ENCODE peak calls at places on chromosome 16, in six cellular contexts. One of them, this sample, is unnamed.

GRCh38 chr16:46746821-46747776 is 1.0 kb downstream of the MYLK3 start:
- DNase-seq in nephron progenitor cell: no peak
- DNase-seq in HCT116: no peak
- DNase-seq in CD4-positive, alpha-beta T cell: no peak
- DNase-seq in WTC11: no peak
- DNase-seq in H9: peak
- DNase-seq in this sample: no peak

GRCh38 chr16:19781196-19781595 is 63.1 kb downstream of the IQCK start:
- DNase-seq in nephron progenitor cell: no peak
- DNase-seq in HCT116: no peak
- DNase-seq in CD4-positive, alpha-beta T cell: no peak
- DNase-seq in WTC11: no peak
- DNase-seq in H9: no peak
- DNase-seq in this sample: no peak

GRCh38 chr16:73068546-73069401 is 20.8 kb upstream of the ZFHX3 start:
- DNase-seq in nephron progenitor cell: no peak
- DNase-seq in HCT116: no peak
- DNase-seq in CD4-positive, alpha-beta T cell: no peak
- DNase-seq in WTC11: no peak
- DNase-seq in H9: no peak
- DNase-seq in this sample: no peak

GRCh38 chr16:1338119-1338730 is 4.8 kb downstream of the BAIAP3 start:
- DNase-seq in nephron progenitor cell: peak
- DNase-seq in HCT116: no peak
- DNase-seq in CD4-positive, alpha-beta T cell: peak
- DNase-seq in WTC11: peak
- DNase-seq in H9: peak
- DNase-seq in this sample: no peak

GRCh38 chr16:25340973-25341372 is 83.3 kb upstream of the ZKSCAN2 start:
- DNase-seq in nephron progenitor cell: no peak
- DNase-seq in HCT116: no peak
- DNase-seq in CD4-positive, alpha-beta T cell: no peak
- DNase-seq in WTC11: no peak
- DNase-seq in H9: no peak
- DNase-seq in this sample: no peak

GRCh38 chr16:51880776-51881175 is 666.2 kb downstream of the TOX3 start:
- DNase-seq in nephron progenitor cell: no peak
- DNase-seq in HCT116: no peak
- DNase-seq in CD4-positive, alpha-beta T cell: no peak
- DNase-seq in WTC11: no peak
- DNase-seq in H9: no peak
- DNase-seq in this sample: no peak

GRCh38 chr16:57977418-57978069 is 6.6 kb upstream of the CNGB1 start:
- DNase-seq in nephron progenitor cell: no peak
- DNase-seq in HCT116: no peak
- DNase-seq in CD4-positive, alpha-beta T cell: no peak
- DNase-seq in WTC11: peak
- DNase-seq in H9: no peak
- DNase-seq in this sample: no peak

GRCh38 chr16:19168173-19169080 is at the start of gene SYT17:
- DNase-seq in nephron progenitor cell: peak
- DNase-seq in HCT116: no peak
- DNase-seq in CD4-positive, alpha-beta T cell: no peak
- DNase-seq in WTC11: peak
- DNase-seq in H9: no peak
- DNase-seq in this sample: no peak

GRCh38 chr16:11094838-11095565 is 150.6 kb downstream of the CLEC16A start:
- DNase-seq in nephron progenitor cell: no peak
- DNase-seq in HCT116: no peak
- DNase-seq in CD4-positive, alpha-beta T cell: no peak
- DNase-seq in WTC11: no peak
- DNase-seq in H9: no peak
- DNase-seq in this sample: no peak

GRCh38 chr16:67349172-67349571 is 22.6 kb downstream of the LRRC36 start:
- DNase-seq in nephron progenitor cell: no peak
- DNase-seq in HCT116: peak
- DNase-seq in CD4-positive, alpha-beta T cell: no peak
- DNase-seq in WTC11: no peak
- DNase-seq in H9: no peak
- DNase-seq in this sample: no peak
- TF ChIP-seq CTCF in nephron progenitor cell: peak
- TF ChIP-seq CTCF in HCT116: peak
- TF ChIP-seq CTCF in CD4-positive, alpha-beta T cell: peak
- TF ChIP-seq CTCF in WTC11: no peak
- TF ChIP-seq CTCF in H9: peak
- TF ChIP-seq CTCF in this sample: no peak

GRCh38 chr16:70695351-70696070 is 9.7 kb upstream of the MTSS2 start:
- DNase-seq in nephron progenitor cell: no peak
- DNase-seq in HCT116: no peak
- DNase-seq in CD4-positive, alpha-beta T cell: no peak
- DNase-seq in WTC11: no peak
- DNase-seq in H9: no peak
- DNase-seq in this sample: no peak
- TF ChIP-seq CTCF in nephron progenitor cell: no peak
- TF ChIP-seq CTCF in HCT116: no peak
- TF ChIP-seq CTCF in CD4-positive, alpha-beta T cell: no peak
- TF ChIP-seq CTCF in WTC11: no peak
- TF ChIP-seq CTCF in H9: no peak
- TF ChIP-seq CTCF in this sample: no peak

DNA sequence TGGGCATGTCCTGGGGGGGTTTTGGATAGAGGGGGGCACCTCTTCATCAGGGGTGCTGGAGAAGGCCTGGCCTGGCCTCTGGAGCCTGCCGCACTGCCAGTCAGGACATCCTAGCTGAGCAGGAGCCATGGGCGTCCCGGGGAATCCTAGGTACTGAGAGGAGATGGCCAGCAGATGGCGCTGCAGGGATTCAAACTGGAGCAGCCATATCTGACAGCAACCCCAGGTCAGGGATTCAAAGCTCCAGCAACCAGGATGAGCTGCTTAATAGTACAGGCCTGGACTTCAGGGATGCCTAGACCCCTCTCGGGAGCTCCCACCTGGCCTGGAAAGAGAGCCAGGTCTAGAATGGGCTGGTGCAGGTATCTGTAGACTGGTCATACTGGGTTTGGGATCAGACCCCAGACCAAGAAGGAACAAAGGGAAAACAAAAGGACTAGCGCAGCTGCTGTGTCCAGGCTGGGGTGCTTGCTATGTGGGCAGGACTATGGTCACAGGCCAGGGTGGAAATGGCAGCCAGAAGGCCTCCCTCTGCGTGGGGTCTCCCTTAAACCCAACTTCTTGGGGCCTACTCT is 306.9 kb upstream of the RBFOX1 start:
- DNase-seq in nephron progenitor cell: peak
- DNase-seq in HCT116: no peak
- DNase-seq in CD4-positive, alpha-beta T cell: no peak
- DNase-seq in WTC11: peak
- DNase-seq in H9: peak
- DNase-seq in this sample: peak
- TF ChIP-seq CTCF in nephron progenitor cell: peak
- TF ChIP-seq CTCF in HCT116: peak
- TF ChIP-seq CTCF in CD4-positive, alpha-beta T cell: no peak
- TF ChIP-seq CTCF in WTC11: peak
- TF ChIP-seq CTCF in H9: peak
- TF ChIP-seq CTCF in this sample: no peak

DNA sequence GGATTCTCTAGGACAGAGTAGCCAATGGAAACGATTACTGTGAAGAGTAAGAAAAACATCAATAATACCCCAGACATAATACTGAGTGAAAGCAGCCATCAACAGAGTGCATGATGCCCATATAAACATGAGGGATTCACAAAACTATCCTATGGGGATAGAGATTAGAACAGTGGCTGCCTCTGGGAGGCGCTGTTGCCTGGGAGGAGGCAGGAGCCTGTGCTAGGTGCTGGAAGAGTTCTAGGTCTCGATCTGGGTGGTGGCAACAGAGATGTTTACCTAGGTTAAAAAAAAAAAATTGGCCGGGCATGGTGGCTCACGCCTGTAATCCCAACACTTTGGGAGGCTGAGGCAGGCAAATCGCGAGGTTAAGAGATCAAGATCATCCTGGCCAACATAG is 7.9 kb downstream of the FA2H start:
- DNase-seq in nephron progenitor cell: no peak
- DNase-seq in HCT116: no peak
- DNase-seq in CD4-positive, alpha-beta T cell: no peak
- DNase-seq in WTC11: peak
- DNase-seq in H9: peak
- DNase-seq in this sample: no peak
- TF ChIP-seq CTCF in nephron progenitor cell: no peak
- TF ChIP-seq CTCF in HCT116: peak
- TF ChIP-seq CTCF in CD4-positive, alpha-beta T cell: no peak
- TF ChIP-seq CTCF in WTC11: peak
- TF ChIP-seq CTCF in H9: peak
- TF ChIP-seq CTCF in this sample: no peak

DNA sequence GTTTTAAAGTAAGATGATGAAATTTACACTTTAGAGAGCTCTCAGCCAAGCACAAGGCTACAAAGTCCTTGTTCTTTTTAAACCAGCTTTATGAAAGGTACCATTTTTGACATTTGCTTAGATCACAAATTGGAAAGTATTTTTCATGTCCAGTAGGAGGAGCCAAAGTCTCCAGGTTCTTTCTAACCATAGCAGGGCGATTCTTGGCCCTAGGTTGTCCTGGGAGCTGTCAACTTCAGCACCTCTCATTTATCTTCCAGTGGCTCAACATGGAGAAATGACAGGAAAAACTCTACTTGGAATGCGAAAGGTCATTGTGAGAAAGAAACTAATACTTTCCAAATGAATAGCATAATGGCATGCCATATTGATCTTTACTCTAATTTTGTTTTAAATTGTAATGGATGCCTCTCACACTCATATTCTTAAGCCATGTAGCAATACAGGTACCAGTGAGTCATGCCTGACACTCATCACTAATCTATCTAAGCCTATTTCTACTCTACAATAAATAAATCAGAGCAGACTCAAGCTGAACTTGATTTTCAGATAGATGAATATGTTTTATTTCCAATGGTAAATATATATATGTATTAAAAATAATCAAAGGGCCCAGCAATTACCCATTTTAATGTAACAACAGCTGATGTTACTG is 919.1 kb upstream of the EEF2KMT start:
- DNase-seq in nephron progenitor cell: peak
- DNase-seq in HCT116: no peak
- DNase-seq in CD4-positive, alpha-beta T cell: no peak
- DNase-seq in WTC11: no peak
- DNase-seq in H9: peak
- DNase-seq in this sample: no peak
- TF ChIP-seq CTCF in nephron progenitor cell: peak
- TF ChIP-seq CTCF in HCT116: peak
- TF ChIP-seq CTCF in CD4-positive, alpha-beta T cell: no peak
- TF ChIP-seq CTCF in WTC11: no peak
- TF ChIP-seq CTCF in H9: peak
- TF ChIP-seq CTCF in this sample: no peak

GRCh38 chr16:48350716-48351115 is 34.5 kb downstream of the SIAH1 start:
- DNase-seq in nephron progenitor cell: no peak
- DNase-seq in HCT116: no peak
- DNase-seq in CD4-positive, alpha-beta T cell: no peak
- DNase-seq in WTC11: no peak
- DNase-seq in H9: no peak
- DNase-seq in this sample: no peak

GRCh38 chr16:48354877-48355585 is 30.2 kb downstream of the SIAH1 start:
- DNase-seq in nephron progenitor cell: no peak
- DNase-seq in HCT116: no peak
- DNase-seq in CD4-positive, alpha-beta T cell: no peak
- DNase-seq in WTC11: no peak
- DNase-seq in H9: no peak
- DNase-seq in this sample: no peak

GRCh38 chr16:48352648-48353347 is 32.4 kb downstream of the SIAH1 start:
- DNase-seq in nephron progenitor cell: no peak
- DNase-seq in HCT116: no peak
- DNase-seq in CD4-positive, alpha-beta T cell: no peak
- DNase-seq in WTC11: no peak
- DNase-seq in H9: no peak
- DNase-seq in this sample: no peak

GRCh38 chr16:48356633-48357376 is 28.4 kb downstream of the SIAH1 start:
- DNase-seq in nephron progenitor cell: no peak
- DNase-seq in HCT116: no peak
- DNase-seq in CD4-positive, alpha-beta T cell: no peak
- DNase-seq in WTC11: no peak
- DNase-seq in H9: no peak
- DNase-seq in this sample: no peak

DNA sequence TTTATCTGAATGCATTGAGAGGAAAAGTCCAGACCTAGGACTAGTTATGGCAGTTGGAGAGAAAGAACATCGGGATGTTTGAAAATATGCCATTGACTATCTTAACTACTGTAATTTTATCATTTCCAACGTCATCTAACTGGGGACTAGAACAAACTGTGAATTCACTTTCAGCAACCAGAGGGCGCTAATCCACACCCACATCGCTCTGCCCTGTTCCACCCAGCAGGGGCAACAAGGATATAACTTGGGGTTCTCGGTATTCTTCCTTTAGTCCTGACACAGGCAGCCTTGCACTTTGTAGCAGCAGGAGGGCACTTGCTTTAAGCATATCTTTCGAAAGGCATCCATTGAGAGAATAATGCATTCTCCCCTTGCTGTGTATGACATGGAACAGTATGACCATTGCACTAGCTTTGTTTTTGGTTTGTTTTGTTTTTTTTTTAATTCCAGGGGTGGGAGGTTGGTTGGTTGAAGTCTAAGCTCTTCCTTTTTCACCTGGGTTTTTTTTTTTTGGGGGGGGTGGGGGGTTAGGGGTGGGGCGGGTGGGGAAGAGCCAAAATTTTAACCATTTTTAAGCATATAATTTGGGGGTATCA is 31.5 kb downstream of the SIAH1 start:
- DNase-seq in nephron progenitor cell: peak
- DNase-seq in HCT116: peak
- DNase-seq in CD4-positive, alpha-beta T cell: peak
- DNase-seq in WTC11: peak
- DNase-seq in H9: peak
- DNase-seq in this sample: no peak
- TF ChIP-seq CTCF in nephron progenitor cell: peak
- TF ChIP-seq CTCF in HCT116: peak
- TF ChIP-seq CTCF in CD4-positive, alpha-beta T cell: peak
- TF ChIP-seq CTCF in WTC11: peak
- TF ChIP-seq CTCF in H9: peak
- TF ChIP-seq CTCF in this sample: peak

GRCh38 chr16:30958164-30959083 is 870 bp downstream of the SETD1A start:
- DNase-seq in nephron progenitor cell: no peak
- DNase-seq in HCT116: peak
- DNase-seq in CD4-positive, alpha-beta T cell: no peak
- DNase-seq in WTC11: peak
- DNase-seq in H9: peak
- DNase-seq in this sample: no peak

GRCh38 chr16:30953511-30954124 is 3.9 kb upstream of the SETD1A start:
- DNase-seq in nephron progenitor cell: peak
- DNase-seq in HCT116: peak
- DNase-seq in CD4-positive, alpha-beta T cell: peak
- DNase-seq in WTC11: peak
- DNase-seq in H9: peak
- DNase-seq in this sample: no peak

GRCh38 chr16:30957456-30958163 is at the start of gene SETD1A:
- DNase-seq in nephron progenitor cell: peak
- DNase-seq in HCT116: peak
- DNase-seq in CD4-positive, alpha-beta T cell: peak
- DNase-seq in WTC11: peak
- DNase-seq in H9: peak
- DNase-seq in this sample: peak

GRCh38 chr16:30954993-30955392 is 2.6 kb upstream of the SETD1A start:
- DNase-seq in nephron progenitor cell: no peak
- DNase-seq in HCT116: no peak
- DNase-seq in CD4-positive, alpha-beta T cell: no peak
- DNase-seq in WTC11: no peak
- DNase-seq in H9: no peak
- DNase-seq in this sample: no peak

GRCh38 chr16:30956601-30957455 is 726 bp upstream of the SETD1A start:
- DNase-seq in nephron progenitor cell: peak
- DNase-seq in HCT116: peak
- DNase-seq in CD4-positive, alpha-beta T cell: peak
- DNase-seq in WTC11: peak
- DNase-seq in H9: peak
- DNase-seq in this sample: peak
- TF ChIP-seq CTCF in nephron progenitor cell: no peak
- TF ChIP-seq CTCF in HCT116: peak
- TF ChIP-seq CTCF in CD4-positive, alpha-beta T cell: no peak
- TF ChIP-seq CTCF in WTC11: no peak
- TF ChIP-seq CTCF in H9: peak
- TF ChIP-seq CTCF in this sample: no peak

This sample was measured in omental fat pad.